ENCODE peak calls at places on chromosomes 16 and 17, in five cellular contexts. One of them, this sample, is unnamed.

GRCh38 chr16:495127-495748 is 32.3 kb upstream of the CAPN15 start:
- DNase-seq in skeletal muscle cell: no peak
- DNase-seq in NCI-H2081: no peak
- DNase-seq in stromal cell of bone marrow: peak; percentile 13
- DNase-seq in tibial artery: no peak
- DNase-seq in this sample: peak; percentile 25

GRCh38 chr16:52191533-52192134 is 355.3 kb downstream of the TOX3 start:
- DNase-seq in NCI-H2081: peak; percentile 56
- DNase-seq in skeletal muscle cell: peak; percentile 9
- DNase-seq in stromal cell of bone marrow: peak; percentile 29
- DNase-seq in tibial artery: peak; percentile 65
- DNase-seq in this sample: peak; percentile 28

GRCh38 chr16:84774810-84775209 is 45.0 kb upstream of the CRISPLD2 start:
- DNase-seq in tibial artery: no peak
- DNase-seq in skeletal muscle cell: peak; percentile 90
- DNase-seq in NCI-H2081: no peak
- DNase-seq in stromal cell of bone marrow: peak; percentile 91
- DNase-seq in this sample: no peak

GRCh38 chr17:78357687-78358537 is 2.0 kb downstream of the SOCS3 start:
- DNase-seq in tibial artery: no peak
- DNase-seq in skeletal muscle cell: no peak
- DNase-seq in NCI-H2081: no peak
- DNase-seq in stromal cell of bone marrow: no peak
- DNase-seq in this sample: no peak

GRCh38 chr17:27993723-27994310 is 48.7 kb upstream of the NLK start:
- DNase-seq in skeletal muscle cell: no peak
- DNase-seq in tibial artery: no peak
- DNase-seq in NCI-H2081: no peak
- DNase-seq in stromal cell of bone marrow: no peak
- DNase-seq in this sample: no peak

GRCh38 chr17:7644768-7645167 is 6.0 kb upstream of the ATP1B2 start:
- DNase-seq in tibial artery: no peak
- DNase-seq in NCI-H2081: no peak
- DNase-seq in stromal cell of bone marrow: no peak
- DNase-seq in skeletal muscle cell: no peak
- DNase-seq in this sample: no peak

GRCh38 chr16:70563571-70563970 is 40.0 kb downstream of the SF3B3 start:
- DNase-seq in NCI-H2081: no peak
- DNase-seq in stromal cell of bone marrow: peak; percentile 87
- DNase-seq in tibial artery: no peak
- DNase-seq in skeletal muscle cell: no peak
- DNase-seq in this sample: no peak

GRCh38 chr16:10678655-10679054 is 16.1 kb downstream of the TEKT5 start:
- DNase-seq in NCI-H2081: no peak
- DNase-seq in skeletal muscle cell: no peak
- DNase-seq in stromal cell of bone marrow: no peak
- DNase-seq in tibial artery: no peak
- DNase-seq in this sample: no peak

GRCh38 chr17:82241926-82242697 is 13.3 kb downstream of the SLC16A3 start:
- DNase-seq in stromal cell of bone marrow: no peak
- DNase-seq in tibial artery: no peak
- DNase-seq in NCI-H2081: no peak
- DNase-seq in skeletal muscle cell: no peak
- DNase-seq in this sample: no peak

GRCh38 chr16:28990375-28991040 is 5.7 kb downstream of the LAT start:
- DNase-seq in tibial artery: no peak
- DNase-seq in skeletal muscle cell: no peak
- DNase-seq in NCI-H2081: no peak
- DNase-seq in stromal cell of bone marrow: no peak
- DNase-seq in this sample: no peak

GRCh38 chr17:51260237-51260959 is at the start of gene UTP18:
- DNase-seq in stromal cell of bone marrow: peak; percentile 94
- DNase-seq in NCI-H2081: peak; percentile 98
- DNase-seq in tibial artery: peak; percentile 98
- DNase-seq in skeletal muscle cell: peak; percentile 93
- DNase-seq in this sample: peak; percentile 96

GRCh38 chr17:64051153-64051552 is 30.7 kb upstream of the ICAM2 start:
- DNase-seq in tibial artery: no peak
- DNase-seq in skeletal muscle cell: no peak
- DNase-seq in NCI-H2081: no peak
- DNase-seq in stromal cell of bone marrow: no peak
- DNase-seq in this sample: no peak

GRCh38 chr16:20566864-20567263 is 9.3 kb downstream of the ACSM2B start:
- DNase-seq in skeletal muscle cell: no peak
- DNase-seq in NCI-H2081: no peak
- DNase-seq in tibial artery: no peak
- DNase-seq in stromal cell of bone marrow: no peak
- DNase-seq in this sample: no peak

GRCh38 chr17:20944014-20944905 is 98.6 kb downstream of the USP22 start:
- DNase-seq in NCI-H2081: no peak
- DNase-seq in stromal cell of bone marrow: no peak
- DNase-seq in tibial artery: no peak
- DNase-seq in skeletal muscle cell: no peak
- DNase-seq in this sample: no peak

GRCh38 chr16:11779074-11779473 is 18.0 kb downstream of the ZC3H7A start:
- DNase-seq in skeletal muscle cell: no peak
- DNase-seq in tibial artery: no peak
- DNase-seq in NCI-H2081: no peak
- DNase-seq in stromal cell of bone marrow: no peak
- DNase-seq in this sample: no peak

This sample was measured in NCI-H446.